ENCODE peak calls at places on chromosomes 1 and 21, in nine cellular contexts. J, F, I, K, A, E, D, M and Q are unnamed samples.

GRCh38 chr1:201513498-201514243 is 6.7 kb upstream of the CSRP1 start:
- DNase-seq in J (no peak), D (no peak), A (peak), K (no peak), I (no peak), E (no peak), F (no peak), M (no peak), Q (no peak)

GRCh38 chr21:38628426-38628825 is 130.1 kb upstream of the ERG start:
- DNase-seq in F (no peak), I (no peak), K (no peak), A (no peak), J (no peak), M (no peak), E (no peak), D (no peak), Q (no peak)

GRCh38 chr21:46000731-46001641 is 19.4 kb downstream of the COL6A1 start:
- DNase-seq in M (no peak), J (no peak), A (peak), F (no peak), E (no peak), I (no peak), D (no peak), K (no peak), Q (no peak)

GRCh38 chr1:19432943-19433609 is 52.3 kb downstream of the CAPZB start:
- DNase-seq in E (no peak), A (peak), F (no peak), D (no peak), J (no peak), M (no peak), I (no peak), K (no peak), Q (no peak)

GRCh38 chr1:186806477-186806876 is 22.3 kb upstream of the PLA2G4A start:
- DNase-seq in A (no peak), I (no peak), E (peak), K (peak), D (no peak), M (no peak), J (no peak), F (no peak), Q (no peak)

GRCh38 chr1:22878626-22879025 is 94.0 kb downstream of the LACTBL1 start:
- DNase-seq in E (no peak), D (no peak), J (no peak), F (no peak), A (no peak), I (no peak), M (no peak), K (no peak), Q (no peak)

GRCh38 chr1:63795455-63795854 is 21.6 kb downstream of the ROR1 start:
- DNase-seq in M (no peak), D (no peak), I (no peak), J (no peak), F (no peak), E (no peak), A (no peak), K (no peak), Q (no peak)

GRCh38 chr1:219988818-219989217 is 57.5 kb downstream of the EPRS1 start:
- DNase-seq in I (no peak), E (no peak), F (no peak), J (no peak), A (no peak), M (no peak), D (no peak), K (no peak), Q (no peak)

GRCh38 chr1:33397125-33397506 is 33.8 kb downstream of the PHC2 start:
- DNase-seq in I (no peak), J (no peak), E (no peak), D (no peak), A (no peak), F (no peak), K (no peak), M (no peak), Q (no peak)

GRCh38 chr1:157043685-157044084 is 1.9 kb downstream of the ARHGEF11 start:
- DNase-seq in K (no peak), F (no peak), D (no peak), E (no peak), I (no peak), J (no peak), A (no peak), M (no peak), Q (no peak)

GRCh38 chr21:44801468-44802395 is at the start of gene UBE2G2:
- DNase-seq in M (peak), D (peak), E (peak), I (peak), A (peak), F (peak), K (peak), J (peak), Q (peak)

GRCh38 chr1:38834221-38834782 is 25.3 kb downstream of the RRAGC start:
- DNase-seq in F (no peak), A (no peak), I (no peak), D (no peak), E (no peak), M (no peak), K (no peak), J (no peak), Q (no peak)

GRCh38 chr1:94862718-94863117 is 42.6 kb downstream of the SLC44A3 start:
- DNase-seq in J (no peak), D (no peak), F (no peak), K (no peak), M (no peak), A (no peak), I (no peak), E (no peak), Q (no peak)

GRCh38 chr21:25133939-25134338 is 473.3 kb downstream of the MRPL39 start:
- DNase-seq in J (peak), I (no peak), E (no peak), F (no peak), A (no peak), D (no peak), K (no peak), M (no peak), Q (no peak)

GRCh38 chr1:68174173-68175113 is 57.9 kb downstream of the WLS start:
- DNase-seq in K (no peak), J (peak), F (peak), A (peak), M (no peak), I (no peak), E (peak), D (no peak), Q (no peak)

GRCh38 chr1:154747841-154748766 is 122.0 kb downstream of the KCNN3 start:
- DNase-seq in M (peak), A (no peak), E (peak), I (no peak), J (no peak), K (no peak), F (peak), D (no peak), Q (peak)

GRCh38 chr1:35111106-35111505 is 31.9 kb downstream of the ZMYM1 start:
- DNase-seq in K (no peak), E (no peak), M (no peak), J (peak), F (no peak), A (no peak), D (no peak), I (no peak), Q (no peak)

GRCh38 chr1:204323887-204324286 is 35.8 kb downstream of the PLEKHA6 start:
- DNase-seq in F (no peak), A (no peak), I (no peak), D (no peak), M (no peak), E (no peak), J (peak), K (no peak), Q (no peak)

GRCh38 chr1:226370144-226370923 is 37.6 kb downstream of the PARP1 start:
- DNase-seq in J (no peak), M (no peak), I (no peak), D (peak), A (no peak), K (no peak), E (no peak), F (no peak), Q (no peak)

GRCh38 chr1:150575518-150576366 is 3.7 kb downstream of the MCL1 start:
- DNase-seq in F (no peak), J (no peak), D (no peak), A (no peak), K (no peak), I (no peak), E (no peak), M (no peak), Q (no peak)

GRCh38 chr1:231036416-231036815 is 3.6 kb downstream of the FAM89A start:
- DNase-seq in K (no peak), I (no peak), M (no peak), E (peak), J (no peak), D (no peak), A (no peak), F (no peak), Q (no peak)

GRCh38 chr1:69191280-69191679 is 376.4 kb upstream of the LRRC7 start:
- DNase-seq in J (no peak), K (no peak), I (no peak), M (no peak), F (peak), E (no peak), A (no peak), D (no peak), Q (no peak)

GRCh38 chr21:30996728-30997127 is 41.5 kb downstream of the KRTAP19-8 start:
- DNase-seq in K (no peak), J (no peak), E (no peak), D (no peak), A (no peak), F (no peak), I (no peak), M (no peak), Q (no peak)

GRCh38 chr1:107662976-107663375 is 302.0 kb downstream of the VAV3 start:
- DNase-seq in M (no peak), I (no peak), K (no peak), F (no peak), D (no peak), A (no peak), E (no peak), J (no peak), Q (no peak)

GRCh38 chr1:153682730-153683129 is 4.2 kb downstream of the NPR1 start:
- DNase-seq in J (no peak), M (no peak), E (no peak), K (no peak), D (no peak), I (no peak), A (no peak), F (no peak), Q (no peak)

GRCh38 chr1:1777510-1777909 is 760 bp downstream of the NADK start:
- DNase-seq in J (no peak), F (no peak), A (peak), E (peak), M (no peak), D (no peak), K (no peak), I (no peak), Q (no peak)

GRCh38 chr1:25501235-25502058 is 42.0 kb upstream of the LDLRAP1 start:
- DNase-seq in I (no peak), K (peak), F (no peak), D (no peak), E (no peak), M (no peak), J (peak), A (no peak), Q (no peak)

GRCh38 chr1:160834945-160835565 is 27.6 kb downstream of the CD244 start:
- DNase-seq in I (no peak), D (peak), M (peak), J (no peak), E (peak), A (no peak), F (peak), K (peak), Q (peak)

GRCh38 chr1:232335751-232336274 is 294.1 kb downstream of the SIPA1L2 start:
- DNase-seq in D (no peak), J (no peak), M (no peak), E (no peak), F (peak), I (no peak), A (no peak), K (no peak), Q (no peak)

GRCh38 chr1:151989131-151989868 is 4.4 kb downstream of the S100A10 start:
- DNase-seq in I (no peak), M (peak), E (no peak), D (no peak), F (no peak), A (peak), K (no peak), J (peak), Q (no peak)

GRCh38 chr1:200184196-200184595 is 156.7 kb downstream of the NR5A2 start:
- DNase-seq in A (peak), D (no peak), M (no peak), F (no peak), I (no peak), K (no peak), E (peak), J (peak), Q (no peak)

GRCh38 chr21:45413922-45414321 is 9.0 kb downstream of the COL18A1 start:
- DNase-seq in M (no peak), K (no peak), I (no peak), A (no peak), E (no peak), J (no peak), F (no peak), D (no peak), Q (no peak)

GRCh38 chr1:153494976-153495535 is 34.6 kb upstream of the S100A7 start:
- DNase-seq in F (peak), J (no peak), D (peak), I (peak), M (peak), E (peak), A (peak), K (peak), Q (peak)

GRCh38 chr1:21232044-21232443 is 55.3 kb upstream of the EIF4G3 start:
- DNase-seq in I (peak), M (peak), F (peak), E (peak), J (peak), K (peak), D (peak), A (peak), Q (peak)

GRCh38 chr21:35658242-35658641 is 402.1 kb downstream of the SETD4 start:
- DNase-seq in F (no peak), D (no peak), E (peak), K (no peak), I (no peak), M (no peak), J (peak), A (no peak), Q (no peak)

GRCh38 chr1:154179951-154180687 is 11.8 kb downstream of the TPM3 start:
- DNase-seq in I (no peak), D (peak), M (no peak), A (no peak), K (no peak), F (no peak), J (no peak), E (peak), Q (no peak)